ENCODE peak calls at places on chromosomes 7 and 10, in four cellular contexts. N, B, A and L are unnamed samples.

GRCh38 chr10:127998517-127999144 is 91.7 kb downstream of the PTPRE start:
- DNase-seq in N (no peak), B (no peak), A (no peak), L (no peak)

GRCh38 chr10:71545001-71545400 is 148.3 kb downstream of the CDH23 start:
- DNase-seq in N (no peak), B (no peak), A (no peak), L (no peak)

GRCh38 chr7:45885264-45885882 is 2.9 kb upstream of the IGFBP1 start:
- DNase-seq in N (no peak), B (peak), A (peak), L (peak)

GRCh38 chr10:64379898-64380297 is 858.7 kb downstream of the REEP3 start:
- DNase-seq in N (no peak), B (no peak), A (no peak), L (peak)

GRCh38 chr7:29304756-29305155 is 110.2 kb downstream of the CHN2 start:
- DNase-seq in N (no peak), B (no peak), A (no peak), L (peak)

GRCh38 chr10:21352886-21353285 is 172.6 kb downstream of the SKIDA1 start:
- DNase-seq in N (no peak), B (no peak), A (no peak), L (no peak)

GRCh38 chr7:142581341-142581740 is 167.9 kb upstream of the PRSS1 start:
- DNase-seq in N (no peak), B (no peak), A (peak), L (peak)

GRCh38 chr10:3852147-3852904 is 67.3 kb upstream of the KLF6 start:
- DNase-seq in N (no peak), B (peak), A (peak), L (peak)

GRCh38 chr7:44518761-44519160 is 22.4 kb downstream of the NPC1L1 start:
- DNase-seq in N (no peak), B (no peak), A (no peak), L (no peak)

GRCh38 chr7:44517175-44517574 is 24.0 kb downstream of the NPC1L1 start:
- DNase-seq in N (no peak), B (no peak), A (no peak), L (no peak)

GRCh38 chr7:44521347-44522095 is 19.6 kb downstream of the NPC1L1 start:
- DNase-seq in N (no peak), B (no peak), A (no peak), L (no peak)

GRCh38 chr7:44522315-44522714 is 18.8 kb downstream of the NPC1L1 start:
- DNase-seq in N (no peak), B (no peak), A (no peak), L (no peak)

GRCh38 chr7:44520574-44520973 is 20.6 kb downstream of the NPC1L1 start:
- DNase-seq in N (no peak), B (no peak), A (no peak), L (no peak)
- TF ChIP-seq CTCF in N (no peak), B (no peak), A (no peak), L (no peak)

GRCh38 chr7:156397249-156397648 is 243.3 kb upstream of the RNF32 start:
- DNase-seq in N (no peak), B (no peak), A (no peak), L (no peak)
- TF ChIP-seq CTCF in N (no peak), B (no peak), A (no peak), L (no peak)

DNA sequence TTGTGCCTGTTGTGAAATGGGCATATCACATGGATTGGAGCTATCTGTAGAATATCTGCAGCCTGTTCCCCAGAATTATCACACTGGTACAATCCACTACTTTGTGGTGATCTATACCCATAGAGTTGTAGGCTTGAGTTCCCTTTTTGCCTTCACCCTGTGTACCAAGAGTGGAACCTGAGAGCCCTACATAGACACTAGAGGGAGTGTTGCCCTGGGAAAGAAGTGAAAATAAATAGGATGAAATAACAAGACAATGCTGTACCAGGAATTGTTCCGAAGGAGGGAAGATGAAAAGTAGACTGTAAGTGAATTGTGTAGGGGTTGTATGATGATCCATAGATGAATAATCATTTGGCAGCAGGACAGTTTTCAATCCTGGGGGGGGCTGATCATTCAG is 9.0 kb downstream of the SORCS3 start:
- DNase-seq in N (no peak), B (no peak), A (peak), L (peak)
- TF ChIP-seq CTCF in N (peak), B (peak), A (peak), L (peak)

DNA sequence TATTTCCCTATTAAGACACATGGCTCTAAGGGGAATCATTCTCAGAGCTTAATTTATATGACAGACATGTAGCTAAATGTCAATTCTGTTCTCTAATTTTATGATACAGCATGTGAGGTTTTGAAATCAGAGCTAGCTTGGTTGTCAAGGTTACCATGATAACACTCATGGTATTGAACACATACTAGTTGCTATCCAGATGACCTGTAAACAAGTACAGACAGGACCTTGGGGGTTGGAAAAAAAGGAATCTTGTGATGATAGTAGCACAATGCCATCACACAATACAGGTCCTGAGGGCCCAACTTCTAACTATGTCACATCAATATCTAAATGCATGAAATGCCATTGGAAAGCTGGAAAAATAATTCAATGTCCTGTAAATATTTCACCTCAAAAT is 49.2 kb downstream of the RHOBTB1 start:
- DNase-seq in N (no peak), B (peak), A (peak), L (peak)
- TF ChIP-seq CTCF in N (no peak), B (no peak), A (no peak), L (no peak)

GRCh38 chr7:95527033-95527775 is 41.5 kb downstream of the ASB4 start:
- DNase-seq in N (no peak), B (peak), A (peak), L (peak)
- TF ChIP-seq CTCF in N (peak), B (peak), A (peak), L (peak)

GRCh38 chr7:18235819-18236218 is 208.2 kb upstream of the PRPS1L1 start:
- DNase-seq in N (no peak), B (no peak), A (peak), L (no peak)

GRCh38 chr7:18239212-18239611 is 211.6 kb upstream of the PRPS1L1 start:
- DNase-seq in N (no peak), B (no peak), A (no peak), L (no peak)

GRCh38 chr7:18241543-18242231 is 214.0 kb upstream of the PRPS1L1 start:
- DNase-seq in N (no peak), B (no peak), A (no peak), L (no peak)
- TF ChIP-seq CTCF in N (no peak), B (no peak), A (peak), L (no peak)

GRCh38 chr7:132501956-132502355 is 74.3 kb downstream of the PLXNA4 start:
- DNase-seq in N (no peak), B (no peak), A (no peak), L (no peak)

GRCh38 chr7:132503415-132503814 is 72.9 kb downstream of the PLXNA4 start:
- DNase-seq in N (no peak), B (no peak), A (no peak), L (no peak)

GRCh38 chr7:132498319-132498718 is 78.0 kb downstream of the PLXNA4 start:
- DNase-seq in N (no peak), B (no peak), A (no peak), L (no peak)

GRCh38 chr7:132499065-132499464 is 77.2 kb downstream of the PLXNA4 start:
- DNase-seq in N (no peak), B (no peak), A (no peak), L (no peak)

DNA sequence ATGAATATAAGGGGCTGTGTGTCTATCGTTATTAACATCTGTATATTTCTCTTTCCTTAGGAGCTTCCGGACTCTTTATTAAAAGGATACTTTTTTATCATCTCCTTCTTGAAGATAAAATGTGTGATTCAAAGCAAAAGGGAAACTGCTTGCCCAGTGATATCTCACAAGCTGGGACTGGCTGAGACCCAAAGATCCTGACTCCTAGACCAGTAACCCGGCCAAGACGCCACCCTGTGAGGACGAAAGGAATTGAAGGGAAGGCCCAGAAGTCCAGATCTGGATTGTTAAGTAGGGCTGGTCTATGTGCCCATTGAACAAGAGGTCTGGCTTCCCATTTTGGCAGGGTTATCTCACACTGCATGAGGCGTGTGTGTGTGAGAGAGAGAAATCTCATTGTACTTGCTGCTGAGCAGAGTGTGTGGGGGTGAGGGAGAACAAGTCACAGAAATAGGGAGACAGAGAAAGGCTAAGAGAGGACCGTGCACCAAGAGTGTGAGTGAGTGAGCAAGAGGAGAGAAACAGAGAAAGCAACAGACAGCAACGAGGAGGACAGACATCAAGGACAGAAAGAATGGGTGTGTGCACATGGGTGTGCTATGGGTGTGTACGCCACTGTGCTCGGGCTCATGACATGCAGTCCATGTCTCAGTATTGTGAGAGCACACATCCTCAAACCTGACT is 75.4 kb downstream of the PLXNA4 start:
- DNase-seq in N (peak), B (peak), A (no peak), L (peak)
- TF ChIP-seq CTCF in N (peak), B (peak), A (no peak), L (no peak)

GRCh38 chr10:35781643-35782035 is 139.5 kb upstream of the FZD8 start:
- DNase-seq in N (no peak), B (peak), A (peak), L (peak)
- TF ChIP-seq CTCF in N (peak), B (peak), A (peak), L (no peak)

GRCh38 chr10:73774637-73775036 is 7.2 kb upstream of the CHCHD1 start:
- DNase-seq in N (no peak), B (peak), A (peak), L (peak)
- TF ChIP-seq CTCF in N (no peak), B (peak), A (peak), L (peak)

GRCh38 chr7:98536803-98537202 is 80.3 kb upstream of the NPTX2 start:
- DNase-seq in N (no peak), B (no peak), A (no peak), L (no peak)

GRCh38 chr7:98541101-98541500 is 76.0 kb upstream of the NPTX2 start:
- DNase-seq in N (no peak), B (no peak), A (no peak), L (no peak)

GRCh38 chr7:98534493-98534892 is 82.6 kb upstream of the NPTX2 start:
- DNase-seq in N (no peak), B (no peak), A (no peak), L (peak)

DNA sequence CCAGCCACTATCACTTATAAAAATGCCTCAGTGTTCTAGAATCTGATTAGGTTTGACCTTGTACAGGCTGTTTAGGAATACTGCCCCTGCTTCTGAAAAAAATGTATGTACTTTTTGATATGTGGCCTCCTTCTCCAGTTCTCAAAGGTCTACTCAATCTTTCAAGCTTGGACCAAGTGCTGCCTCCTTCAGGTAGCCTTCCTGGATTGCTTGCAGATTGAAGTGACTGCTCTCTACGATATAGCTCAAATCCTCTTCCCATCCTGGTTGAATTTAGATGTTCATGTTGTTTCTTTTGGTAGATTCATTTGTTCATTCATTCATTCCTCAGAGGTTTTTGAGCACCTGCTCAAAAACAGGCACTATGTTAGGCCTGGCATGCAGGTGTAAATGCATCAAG is 77.2 kb upstream of the NPTX2 start:
- DNase-seq in N (no peak), B (no peak), A (no peak), L (no peak)
- TF ChIP-seq CTCF in N (no peak), B (no peak), A (no peak), L (no peak)